ENCODE peak calls at places on chromosomes 13 and 19, in nine cellular contexts. N is fibroblast of lung, C is cardiac muscle cell, L is A673, W is uterus, P is neural progenitor cell, B is left lung, O is left ventricle myocardium inferior, T is dorsolateral prefrontal cortex. A is an unnamed sample.

GRCh38 chr19:13847033-13847899 is 29.7 kb upstream of the NANOS3 start:
- DNase-seq in W (peak; percentile 95), T (peak; percentile 81), O (peak; percentile 98), N (peak; percentile 91), P (peak; percentile 97), B (peak; percentile 98), C (peak; percentile 97), L (peak; percentile 97), A (peak; percentile 95)

GRCh38 chr13:51297556-51297955 is 41.9 kb upstream of the SERPINE3 start:
- DNase-seq in L (no peak), T (no peak), P (no peak), O (no peak), N (no peak), C (no peak), B (no peak), W (no peak), A (no peak)

GRCh38 chr19:30209617-30210600 is 162.3 kb upstream of the ZNF536 start:
- DNase-seq in B (no peak), W (no peak), N (no peak), C (no peak), O (no peak), P (no peak), T (no peak), L (no peak), A (no peak)

GRCh38 chr13:39575641-39576238 is 27.3 kb downstream of the LHFPL6 start:
- DNase-seq in L (no peak), B (no peak), T (no peak), C (peak; percentile 18), N (no peak), P (no peak), O (no peak), W (no peak), A (no peak)

GRCh38 chr13:108313382-108313781 is 43.9 kb downstream of the TNFSF13B start:
- DNase-seq in N (no peak), C (no peak), O (no peak), W (no peak), L (no peak), T (no peak), B (no peak), P (no peak), A (no peak)

GRCh38 chr19:45638930-45639729 is at the start of gene EML2:
- DNase-seq in B (peak; percentile 93), O (peak; percentile 56), N (peak; percentile 39), P (peak; percentile 94), T (no peak), W (peak; percentile 28), C (peak; percentile 40), L (peak; percentile 71), A (peak; percentile 72)

GRCh38 chr13:42553098-42554046 is 20.6 kb upstream of the TNFSF11 start:
- DNase-seq in B (no peak), N (peak; percentile 64), O (no peak), T (no peak), P (no peak), W (no peak), C (peak; percentile 48), L (no peak), A (no peak)

GRCh38 chr13:26899153-26899552 is 138.6 kb upstream of the GPR12 start:
- DNase-seq in P (no peak), B (no peak), L (no peak), N (no peak), O (no peak), C (no peak), W (no peak), T (no peak), A (no peak)

GRCh38 chr19:47707135-47707925 is 5.9 kb upstream of the EHD2 start:
- DNase-seq in C (peak; percentile 82), T (peak; percentile 77), L (peak; percentile 86), O (peak; percentile 66), N (peak; percentile 62), P (peak; percentile 88), B (peak; percentile 84), W (peak; percentile 73), A (peak; percentile 83)

DNA sequence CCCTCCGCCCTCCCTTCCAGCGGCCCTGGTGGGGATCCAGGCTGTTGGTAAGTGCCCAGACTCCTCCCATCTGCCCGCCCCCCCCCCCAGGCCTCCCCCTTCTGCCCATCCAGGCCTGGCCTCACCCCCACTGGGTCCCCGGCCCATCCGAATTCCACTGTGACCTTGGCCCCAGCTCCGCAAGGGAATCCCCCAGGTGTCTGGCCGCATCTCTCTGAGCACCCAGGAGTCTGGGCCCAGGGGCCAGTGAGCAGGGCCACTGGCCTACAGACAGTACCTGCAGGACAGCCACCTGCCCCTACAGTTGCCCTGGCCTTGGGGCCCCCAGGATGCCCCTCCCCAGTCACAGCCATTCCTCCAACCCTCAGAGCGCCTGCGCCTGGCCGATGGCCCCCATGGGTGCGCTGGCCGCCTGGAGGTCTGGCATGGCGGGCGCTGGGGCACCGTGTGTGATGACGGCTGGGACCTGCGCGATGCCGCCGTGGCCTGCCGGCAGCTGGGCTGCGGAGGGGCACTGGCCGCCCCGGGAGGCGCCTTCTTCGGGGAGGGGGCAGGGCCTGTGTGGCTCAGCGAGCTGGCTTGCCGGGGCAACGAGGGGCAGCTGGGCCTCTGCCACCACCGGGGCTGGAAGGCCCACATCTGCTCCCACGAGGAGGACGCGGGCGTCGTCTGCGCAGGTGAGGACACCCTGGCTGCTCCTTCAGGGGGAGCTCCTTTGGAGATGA is 912 bp downstream of the SSC5D start:
- DNase-seq in C (peak; percentile 38), W (peak; percentile 66), N (peak; percentile 49), B (peak; percentile 69), P (no peak), L (no peak), T (no peak), O (no peak), A (no peak)
- H3K27ac ChIP-seq in C (no peak overlapping the region), W (peak overlapping the region; percentile 96), N (no peak overlapping the region), B (no peak overlapping the region), P (no peak overlapping the region), L (no peak overlapping the region), T (no peak overlapping the region), O (peak overlapping the region; percentile 50), A (no peak overlapping the region)

GRCh38 chr13:99527346-99527745 is 26.1 kb downstream of the TM9SF2 start:
- DNase-seq in N (no peak), B (no peak), P (no peak), W (no peak), L (no peak), C (no peak), O (no peak), T (no peak), A (no peak)

GRCh38 chr13:99528547-99528946 is 27.3 kb downstream of the TM9SF2 start:
- DNase-seq in L (peak; percentile 19), T (no peak), P (peak; percentile 8), N (no peak), W (no peak), C (peak; percentile 16), O (no peak), B (no peak), A (no peak)

GRCh38 chr13:99523838-99524237 is 22.6 kb downstream of the TM9SF2 start:
- DNase-seq in N (no peak), W (no peak), P (no peak), C (no peak), T (no peak), O (no peak), B (no peak), L (no peak), A (no peak)

GRCh38 chr13:99525967-99526366 is 24.7 kb downstream of the TM9SF2 start:
- DNase-seq in W (no peak), O (no peak), L (no peak), N (no peak), C (no peak), B (no peak), T (no peak), P (no peak), A (no peak)

GRCh38 chr13:99526549-99526948 is 25.3 kb downstream of the TM9SF2 start:
- DNase-seq in O (no peak), W (no peak), L (no peak), C (peak; percentile 34), N (no peak), P (peak; percentile 5), T (no peak), B (no peak), A (no peak)
- TF ChIP-seq CTCF in O (no peak), W (no peak), L (no peak), C (no peak), N (no peak), P (no peak), T (no peak), B (no peak), A (no peak)

GRCh38 chr13:22964245-22964966 is 216.4 kb upstream of the SGCG start:
- DNase-seq in O (no peak), C (no peak), L (no peak), B (peak; percentile 58), T (no peak), W (no peak), P (no peak), N (no peak), A (no peak)

GRCh38 chr13:22961835-22962537 is 218.8 kb upstream of the SGCG start:
- DNase-seq in O (no peak), B (peak; percentile 65), L (no peak), P (no peak), T (no peak), W (no peak), N (no peak), C (no peak), A (no peak)

DNA sequence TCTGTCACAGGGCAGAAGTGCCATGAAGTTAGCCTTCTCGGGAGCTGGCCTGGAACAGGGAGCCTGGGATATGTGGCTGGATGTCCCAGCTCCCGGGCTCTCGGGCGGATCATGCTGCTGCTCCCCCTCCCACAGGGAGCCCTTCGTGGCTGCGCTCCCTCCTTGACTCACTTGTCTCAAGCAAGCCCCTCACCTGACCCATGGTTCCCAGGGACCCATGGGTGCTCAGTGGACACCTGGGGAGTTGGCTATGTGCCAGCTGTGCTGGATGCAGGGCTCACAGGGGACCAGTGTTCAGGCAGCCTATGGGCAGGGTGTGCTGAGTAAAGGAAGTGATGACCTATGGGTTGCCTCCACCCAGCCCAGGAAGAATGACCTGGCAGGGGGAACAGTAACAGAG is 213.1 kb upstream of the SGCG start:
- DNase-seq in T (no peak), B (peak; percentile 76), C (no peak), L (no peak), P (no peak), O (no peak), W (no peak), N (no peak), A (no peak)
- H3K27ac ChIP-seq in T (no peak overlapping the region), B (no peak overlapping the region), C (no peak overlapping the region), L (no peak overlapping the region), P (no peak overlapping the region), O (no peak overlapping the region), W (no peak overlapping the region), N (no peak overlapping the region), A (no peak overlapping the region)

GRCh38 chr19:41244117-41244516 is 20.1 kb upstream of the HNRNPUL1 start:
- DNase-seq in T (no peak), P (no peak), B (no peak), N (no peak), C (no peak), O (no peak), L (no peak), W (no peak), A (no peak)

GRCh38 chr19:41245779-41246297 is 18.3 kb upstream of the HNRNPUL1 start:
- DNase-seq in L (no peak), N (no peak), B (peak; percentile 37), W (no peak), T (no peak), O (no peak), C (no peak), P (no peak), A (no peak)

GRCh38 chr19:41253660-41254059 is 10.5 kb upstream of the HNRNPUL1 start:
- DNase-seq in P (no peak), L (no peak), N (no peak), T (no peak), C (no peak), O (no peak), B (no peak), W (no peak), A (no peak)

GRCh38 chr19:41249707-41250423 is 14.3 kb upstream of the HNRNPUL1 start:
- DNase-seq in N (no peak), B (no peak), C (no peak), O (no peak), L (no peak), T (no peak), P (no peak), W (no peak), A (no peak)

GRCh38 chr19:41248895-41249294 is 15.3 kb upstream of the HNRNPUL1 start:
- DNase-seq in O (no peak), W (no peak), C (no peak), N (no peak), B (no peak), T (no peak), L (no peak), P (no peak), A (no peak)
- TF ChIP-seq CTCF in O (no peak), W (no peak), C (no peak), N (no peak), B (no peak), T (no peak), L (no peak), P (no peak), A (no peak)